ENCODE peak calls at places on chromosomes 13 and 19, in six cellular contexts. One of them, this sample, is unnamed.

GRCh38 chr13:78997902-78998654 is 339.1 kb upstream of the OBI1 start:
- DNase-seq in A549: no peak
- DNase-seq in heart left ventricle: no peak
- DNase-seq in PC-3: no peak
- DNase-seq in tibial artery: no peak
- DNase-seq in fibroblast of lung: no peak
- DNase-seq in this sample: no peak

GRCh38 chr19:5947435-5947834 is 30.5 kb downstream of the RANBP3 start:
- DNase-seq in fibroblast of lung: peak
- DNase-seq in PC-3: no peak
- DNase-seq in heart left ventricle: peak
- DNase-seq in tibial artery: peak
- DNase-seq in A549: no peak
- DNase-seq in this sample: peak

GRCh38 chr19:13557756-13558398 is 51.6 kb upstream of the CACNA1A start:
- DNase-seq in A549: no peak
- DNase-seq in fibroblast of lung: no peak
- DNase-seq in tibial artery: no peak
- DNase-seq in PC-3: peak
- DNase-seq in heart left ventricle: no peak
- DNase-seq in this sample: no peak

GRCh38 chr19:17536957-17537356 is 18.5 kb upstream of the COLGALT1 start:
- DNase-seq in A549: no peak
- DNase-seq in tibial artery: no peak
- DNase-seq in fibroblast of lung: no peak
- DNase-seq in PC-3: no peak
- DNase-seq in heart left ventricle: no peak
- DNase-seq in this sample: no peak

GRCh38 chr19:13275016-13275722 is 125.0 kb downstream of the IER2 start:
- DNase-seq in A549: no peak
- DNase-seq in heart left ventricle: no peak
- DNase-seq in fibroblast of lung: no peak
- DNase-seq in tibial artery: no peak
- DNase-seq in PC-3: no peak
- DNase-seq in this sample: no peak

GRCh38 chr13:28055362-28055761 is 45.0 kb downstream of the FLT3 start:
- DNase-seq in tibial artery: no peak
- DNase-seq in heart left ventricle: no peak
- DNase-seq in fibroblast of lung: no peak
- DNase-seq in PC-3: no peak
- DNase-seq in A549: no peak
- DNase-seq in this sample: no peak

GRCh38 chr13:32001392-32001768 is 30.2 kb upstream of the FRY start:
- DNase-seq in PC-3: peak
- DNase-seq in A549: peak
- DNase-seq in heart left ventricle: peak
- DNase-seq in tibial artery: no peak
- DNase-seq in fibroblast of lung: peak
- DNase-seq in this sample: no peak

GRCh38 chr13:62294210-62294609 is 878.6 kb upstream of the PCDH20 start:
- DNase-seq in fibroblast of lung: no peak
- DNase-seq in PC-3: no peak
- DNase-seq in tibial artery: no peak
- DNase-seq in heart left ventricle: no peak
- DNase-seq in A549: no peak
- DNase-seq in this sample: no peak

GRCh38 chr13:59834801-59835200 is 328.9 kb downstream of the DIAPH3 start:
- DNase-seq in fibroblast of lung: peak
- DNase-seq in A549: no peak
- DNase-seq in PC-3: no peak
- DNase-seq in tibial artery: no peak
- DNase-seq in heart left ventricle: no peak
- DNase-seq in this sample: no peak

GRCh38 chr19:47813304-47813994 is 8.3 kb upstream of the CRX start:
- DNase-seq in fibroblast of lung: peak
- DNase-seq in heart left ventricle: peak
- DNase-seq in PC-3: peak
- DNase-seq in tibial artery: peak
- DNase-seq in A549: peak
- DNase-seq in this sample: no peak
- H3K27ac ChIP-seq in fibroblast of lung: no peak
- H3K27ac ChIP-seq in heart left ventricle: no peak
- H3K27ac ChIP-seq in PC-3: no peak
- H3K27ac ChIP-seq in tibial artery: no peak
- H3K27ac ChIP-seq in A549: no peak
- H3K27ac ChIP-seq in this sample: no peak

DNA sequence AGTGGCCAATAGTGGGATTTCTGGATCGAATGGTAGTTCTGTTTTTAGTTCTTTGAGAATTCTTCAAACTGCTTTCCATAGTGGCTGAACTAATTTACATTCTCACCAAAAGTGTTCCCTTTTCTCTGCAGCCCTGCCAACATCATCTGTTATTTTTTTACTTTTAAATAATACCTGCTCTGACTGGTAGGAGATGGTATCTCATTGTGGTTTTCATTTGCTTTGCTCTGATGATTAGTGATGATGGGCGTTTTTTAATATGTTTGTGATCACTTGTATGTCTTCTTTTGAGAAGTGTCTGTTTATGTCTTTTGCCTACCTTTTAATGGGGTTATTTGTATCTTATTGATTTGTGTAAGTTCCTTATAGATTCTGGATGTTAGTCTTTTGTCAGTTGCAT is 48.0 kb downstream of the RNASEH2B start:
- DNase-seq in tibial artery: no peak
- DNase-seq in heart left ventricle: no peak
- DNase-seq in PC-3: no peak
- DNase-seq in fibroblast of lung: no peak
- DNase-seq in A549: no peak
- DNase-seq in this sample: no peak
- H3K27ac ChIP-seq in tibial artery: no peak
- H3K27ac ChIP-seq in heart left ventricle: no peak
- H3K27ac ChIP-seq in PC-3: no peak
- H3K27ac ChIP-seq in fibroblast of lung: no peak
- H3K27ac ChIP-seq in A549: no peak
- H3K27ac ChIP-seq in this sample: no peak

GRCh38 chr19:19649159-19649558 is 5.7 kb upstream of the GMIP start:
- DNase-seq in fibroblast of lung: no peak
- DNase-seq in PC-3: no peak
- DNase-seq in tibial artery: no peak
- DNase-seq in A549: no peak
- DNase-seq in heart left ventricle: no peak
- DNase-seq in this sample: no peak

GRCh38 chr19:19651076-19651475 is 7.6 kb upstream of the GMIP start:
- DNase-seq in A549: no peak
- DNase-seq in heart left ventricle: peak
- DNase-seq in tibial artery: no peak
- DNase-seq in fibroblast of lung: no peak
- DNase-seq in PC-3: no peak
- DNase-seq in this sample: no peak

GRCh38 chr19:19649580-19649995 is 6.1 kb upstream of the GMIP start:
- DNase-seq in A549: no peak
- DNase-seq in heart left ventricle: no peak
- DNase-seq in PC-3: no peak
- DNase-seq in tibial artery: no peak
- DNase-seq in fibroblast of lung: no peak
- DNase-seq in this sample: no peak

GRCh38 chr19:19652482-19653295 is 9.2 kb upstream of the GMIP start:
- DNase-seq in heart left ventricle: no peak
- DNase-seq in PC-3: peak
- DNase-seq in A549: no peak
- DNase-seq in fibroblast of lung: no peak
- DNase-seq in tibial artery: no peak
- DNase-seq in this sample: no peak

GRCh38 chr19:19650331-19650730 is 6.9 kb upstream of the GMIP start:
- DNase-seq in PC-3: no peak
- DNase-seq in fibroblast of lung: no peak
- DNase-seq in tibial artery: no peak
- DNase-seq in A549: no peak
- DNase-seq in heart left ventricle: no peak
- DNase-seq in this sample: no peak
- H3K27ac ChIP-seq in PC-3: no peak
- H3K27ac ChIP-seq in fibroblast of lung: no peak
- H3K27ac ChIP-seq in tibial artery: no peak
- H3K27ac ChIP-seq in A549: no peak
- H3K27ac ChIP-seq in heart left ventricle: no peak
- H3K27ac ChIP-seq in this sample: no peak

DNA sequence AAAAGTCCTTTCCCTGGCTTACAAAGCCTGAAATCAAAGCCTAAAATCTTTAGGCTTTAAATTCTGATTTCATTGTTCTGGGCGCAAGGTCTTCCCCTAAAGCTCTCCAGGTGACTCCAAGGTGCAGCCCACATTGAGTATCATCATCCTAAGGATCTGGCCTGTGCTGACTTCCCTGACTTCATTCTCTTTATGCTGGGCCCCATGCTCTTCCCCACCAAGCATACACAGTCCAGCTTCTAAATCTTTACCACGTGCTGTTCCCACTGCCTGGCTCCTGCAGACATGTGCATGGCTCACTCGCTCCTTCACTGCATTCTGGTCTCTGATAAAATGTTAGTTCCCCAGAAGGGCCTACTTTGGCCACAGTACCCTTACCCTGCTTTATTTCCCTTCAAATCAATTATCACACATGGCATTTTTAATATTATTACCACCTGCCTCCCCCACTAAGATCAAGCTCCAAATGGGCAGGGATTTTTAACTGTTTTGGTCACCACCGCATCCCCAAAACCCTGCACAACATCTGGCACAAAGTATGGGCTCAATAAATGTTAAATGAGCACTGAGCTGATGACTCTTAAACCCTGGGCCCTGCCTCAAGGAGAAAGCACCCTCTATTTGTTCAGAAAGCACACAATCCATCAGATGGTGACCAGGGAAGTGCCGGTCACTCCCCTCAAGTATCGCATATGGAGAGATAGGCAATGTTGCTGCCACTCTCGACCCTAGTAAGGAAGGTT is 3.3 kb downstream of the FBL start:
- DNase-seq in A549: no peak
- DNase-seq in heart left ventricle: no peak
- DNase-seq in PC-3: no peak
- DNase-seq in tibial artery: no peak
- DNase-seq in fibroblast of lung: no peak
- DNase-seq in this sample: no peak
- H3K27ac ChIP-seq in A549: peak
- H3K27ac ChIP-seq in heart left ventricle: no peak
- H3K27ac ChIP-seq in PC-3: no peak
- H3K27ac ChIP-seq in tibial artery: no peak
- H3K27ac ChIP-seq in fibroblast of lung: no peak
- H3K27ac ChIP-seq in this sample: no peak

GRCh38 chr19:2703691-2704216 is 1.3 kb upstream of the GNG7 start:
- DNase-seq in PC-3: no peak
- DNase-seq in tibial artery: no peak
- DNase-seq in heart left ventricle: no peak
- DNase-seq in fibroblast of lung: no peak
- DNase-seq in A549: no peak
- DNase-seq in this sample: no peak

GRCh38 chr19:2701361-2702169 is 929 bp downstream of the GNG7 start:
- DNase-seq in heart left ventricle: no peak
- DNase-seq in fibroblast of lung: no peak
- DNase-seq in A549: no peak
- DNase-seq in tibial artery: no peak
- DNase-seq in PC-3: no peak
- DNase-seq in this sample: no peak

GRCh38 chr19:2700660-2701360 is 1.7 kb downstream of the GNG7 start:
- DNase-seq in A549: no peak
- DNase-seq in heart left ventricle: no peak
- DNase-seq in fibroblast of lung: no peak
- DNase-seq in PC-3: no peak
- DNase-seq in tibial artery: no peak
- DNase-seq in this sample: no peak

GRCh38 chr19:2703077-2703437 is 563 bp upstream of the GNG7 start:
- DNase-seq in tibial artery: no peak
- DNase-seq in fibroblast of lung: no peak
- DNase-seq in heart left ventricle: no peak
- DNase-seq in PC-3: no peak
- DNase-seq in A549: no peak
- DNase-seq in this sample: no peak

DNA sequence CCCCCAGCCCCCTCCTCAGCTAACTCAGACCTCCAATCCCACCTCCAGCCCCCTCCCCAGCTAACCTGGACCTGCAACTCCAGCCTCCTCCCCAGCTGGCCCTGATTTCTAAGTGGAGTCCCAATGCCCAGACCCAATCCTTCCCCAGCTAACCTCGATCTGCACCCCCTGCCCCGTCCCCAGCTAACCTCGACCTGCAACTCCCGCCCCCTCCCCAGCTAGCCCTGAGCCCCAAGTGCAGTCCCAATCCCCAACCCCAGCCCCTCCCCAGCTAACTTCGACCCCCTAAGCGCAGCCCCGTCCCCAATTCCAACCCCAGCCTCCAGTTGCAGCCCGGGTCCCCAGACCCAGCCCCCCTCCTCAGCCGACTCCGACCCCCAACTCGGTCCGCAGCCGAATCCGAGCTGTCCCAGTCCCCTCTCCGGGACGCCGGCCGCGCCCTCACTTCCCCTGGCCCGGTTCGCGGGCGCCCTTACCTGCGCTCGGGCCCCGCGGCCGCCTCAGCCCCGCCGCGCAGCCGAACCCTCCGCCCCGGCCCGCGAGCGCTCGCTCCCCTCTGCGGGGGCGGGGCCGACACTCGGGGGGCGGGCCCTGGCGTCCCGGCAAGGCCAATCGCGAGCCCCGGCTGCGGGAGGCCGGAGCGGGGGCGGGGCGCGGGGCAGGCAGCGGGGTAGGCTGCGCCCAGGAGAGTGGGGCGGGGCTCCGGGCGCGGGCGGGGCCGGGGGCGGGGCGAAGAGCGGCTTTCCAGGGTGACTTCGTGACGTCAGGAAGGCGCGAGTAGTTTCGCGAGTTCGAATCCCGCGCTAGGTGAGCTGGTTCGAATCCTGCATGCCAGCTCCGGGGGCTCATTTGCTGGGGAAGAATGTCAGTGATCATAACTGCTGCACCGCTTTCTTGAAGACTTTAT is at the start of gene GNG7:
- DNase-seq in tibial artery: peak
- DNase-seq in A549: peak
- DNase-seq in PC-3: peak
- DNase-seq in heart left ventricle: peak
- DNase-seq in fibroblast of lung: peak
- DNase-seq in this sample: peak
- H3K27ac ChIP-seq in tibial artery: peak
- H3K27ac ChIP-seq in A549: peak
- H3K27ac ChIP-seq in PC-3: no peak
- H3K27ac ChIP-seq in heart left ventricle: no peak
- H3K27ac ChIP-seq in fibroblast of lung: no peak
- H3K27ac ChIP-seq in this sample: peak

GRCh38 chr13:109840893-109841287 is 54.5 kb upstream of the IRS2 start:
- DNase-seq in PC-3: no peak
- DNase-seq in tibial artery: no peak
- DNase-seq in fibroblast of lung: no peak
- DNase-seq in A549: no peak
- DNase-seq in heart left ventricle: no peak
- DNase-seq in this sample: no peak
- H3K27ac ChIP-seq in PC-3: peak
- H3K27ac ChIP-seq in tibial artery: no peak
- H3K27ac ChIP-seq in fibroblast of lung: no peak
- H3K27ac ChIP-seq in A549: no peak
- H3K27ac ChIP-seq in heart left ventricle: no peak
- H3K27ac ChIP-seq in this sample: no peak